ENCODE peak calls at places on chromosomes 16 and 17, in eight cellular contexts. U is esophagus squamous epithelium, S is GM12878, L is upper lobe of right lung, Q is dorsolateral prefrontal cortex, J is ovary, O is lower lobe of right lung, I is HCT116. V is an unnamed sample.
A peak's percentile ranks its signal among the peaks of the same experiment; 100 is the strongest.

GRCh38 chr16:48535831-48536599 is 74.0 kb downstream of the N4BP1 start:
- DNase-seq in U (no peak), S (peak; percentile 72), L (peak; percentile 76), Q (no peak), J (peak; percentile 58), O (peak; percentile 66), I (no peak), V (peak; percentile 26)

GRCh38 chr17:21376585-21376834 is 353 bp downstream of the KCNJ12 start:
- DNase-seq in U (no peak), S (no peak), L (no peak), Q (no peak), J (no peak), O (no peak), I (no peak), V (no peak)

GRCh38 chr16:49489686-49490320 is 116.2 kb downstream of the C16orf78 start:
- DNase-seq in U (no peak), S (no peak), L (peak; percentile 39), Q (peak; percentile 18), J (no peak), O (peak; percentile 19), I (no peak), V (no peak)

GRCh38 chr16:64364894-64365293 is 757.0 kb downstream of the CDH11 start:
- DNase-seq in U (no peak), S (no peak), L (no peak), Q (no peak), J (no peak), O (no peak), I (no peak), V (no peak)

GRCh38 chr17:19387921-19388521 is 1.0 kb upstream of the MFAP4 start:
- DNase-seq in U (no peak), S (no peak), L (no peak), Q (peak; percentile 2), J (no peak), O (no peak), I (no peak), V (no peak)

GRCh38 chr17:75036643-75037268 is 10.0 kb downstream of the ATP5PD start:
- DNase-seq in U (peak; percentile 18), S (no peak), L (peak; percentile 76), Q (peak; percentile 76), J (peak; percentile 68), O (peak; percentile 81), I (peak; percentile 89), V (peak; percentile 64)

GRCh38 chr17:6786618-6787017 is 10.6 kb downstream of the FBXO39 start:
- DNase-seq in U (no peak), S (no peak), L (no peak), Q (no peak), J (no peak), O (no peak), I (no peak), V (peak; percentile 41)

GRCh38 chr16:50282010-50282538 is 15.7 kb downstream of the ADCY7 start:
- DNase-seq in U (peak; percentile 46), S (peak; percentile 86), L (peak; percentile 91), Q (peak; percentile 58), J (no peak), O (peak; percentile 92), I (no peak), V (no peak)

GRCh38 chr17:54694287-54694887 is 206.3 kb upstream of the TOM1L1 start:
- DNase-seq in U (no peak), S (no peak), L (no peak), Q (no peak), J (no peak), O (no peak), I (no peak), V (no peak)

GRCh38 chr16:47779201-47780016 is 318.3 kb downstream of the PHKB start:
- DNase-seq in U (no peak), S (peak; percentile 5), L (no peak), Q (peak; percentile 75), J (peak; percentile 8), O (no peak), I (no peak), V (no peak)

GRCh38 chr17:30970757-30971567 is at the start of gene RNF135:
- DNase-seq in U (no peak), S (no peak), L (peak; percentile 92), Q (peak; percentile 38), J (peak; percentile 77), O (peak; percentile 90), I (peak; percentile 63), V (peak; percentile 87)

GRCh38 chr16:74700206-74701040 is at the start of gene MLKL:
- DNase-seq in U (no peak), S (peak; percentile 11), L (peak; percentile 83), Q (no peak), J (no peak), O (peak; percentile 81), I (peak; percentile 31), V (peak; percentile 59)

GRCh38 chr17:81910840-81911276 is 341 bp downstream of the PCYT2 start:
- DNase-seq in U (no peak), S (no peak), L (peak; percentile 76), Q (no peak), J (no peak), O (no peak), I (no peak), V (no peak)

GRCh38 chr17:31318298-31319190 is 2.9 kb downstream of the EVI2A start:
- DNase-seq in U (no peak), S (peak; percentile 63), L (no peak), Q (peak; percentile 77), J (peak; percentile 65), O (no peak), I (no peak), V (peak; percentile 25)

GRCh38 chr17:80561541-80562114 is 17.0 kb downstream of the RPTOR start:
- DNase-seq in U (no peak), S (no peak), L (no peak), Q (no peak), J (no peak), O (no peak), I (no peak), V (no peak)

GRCh38 chr17:8954339-8954738 is 11.2 kb downstream of the PIK3R5 start:
- DNase-seq in U (peak; percentile 39), S (no peak), L (peak; percentile 85), Q (no peak), J (no peak), O (peak; percentile 87), I (no peak), V (no peak)

GRCh38 chr17:37570527-37571093 is 38.6 kb downstream of the SYNRG start:
- DNase-seq in U (no peak), S (no peak), L (peak; percentile 66), Q (peak; percentile 34), J (no peak), O (peak; percentile 51), I (peak; percentile 34), V (peak; percentile 94)

GRCh38 chr16:800834-801488 is 427 bp upstream of the GNG13 start:
- DNase-seq in U (no peak), S (no peak), L (no peak), Q (no peak), J (no peak), O (no peak), I (no peak), V (no peak)

GRCh38 chr16:11668590-11669379 is 530 bp downstream of the SNN start:
- DNase-seq in U (no peak), S (no peak), L (no peak), Q (no peak), J (peak; percentile 65), O (no peak), I (no peak), V (no peak)

GRCh38 chr17:51362818-51363598 is 102.7 kb downstream of the UTP18 start:
- DNase-seq in U (no peak), S (no peak), L (no peak), Q (peak; percentile 66), J (no peak), O (no peak), I (peak; percentile 36), V (peak; percentile 14)

GRCh38 chr17:8091033-8091687 is 3.6 kb upstream of the ALOX12B start:
- DNase-seq in U (no peak), S (peak; percentile 61), L (no peak), Q (no peak), J (no peak), O (no peak), I (no peak), V (no peak)

GRCh38 chr16:88347656-88348376 is 34.9 kb upstream of the ZNF469 start:
- DNase-seq in U (no peak), S (no peak), L (no peak), Q (no peak), J (no peak), O (peak; percentile 37), I (no peak), V (no peak)

GRCh38 chr16:30359871-30360170 is 4.7 kb upstream of the CD2BP2 start:
- DNase-seq in U (no peak), S (no peak), L (no peak), Q (no peak), J (no peak), O (no peak), I (no peak), V (no peak)

DNA sequence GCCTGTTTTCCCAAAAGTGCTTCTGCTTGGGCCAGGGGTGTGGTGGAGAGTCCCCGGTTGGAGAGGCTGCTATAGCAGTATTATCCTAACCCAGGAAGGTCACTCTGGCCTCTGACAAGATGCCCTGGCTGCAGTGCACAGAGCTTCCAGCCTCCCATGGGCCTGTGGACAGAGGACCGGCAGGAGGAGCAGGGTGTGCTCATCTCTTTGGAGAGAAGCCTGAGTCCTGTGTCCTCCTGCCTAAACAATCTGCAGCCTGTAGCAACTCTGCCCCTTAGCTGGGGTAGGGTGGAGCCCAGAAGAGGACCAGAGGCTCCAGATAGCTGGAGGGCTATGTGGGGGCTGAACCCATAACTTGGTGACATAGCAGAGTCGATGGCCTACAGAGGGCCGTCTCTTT is 78.0 kb downstream of the MPRIP start:
- DNase-seq in U (no peak), S (no peak), L (no peak), Q (no peak), J (no peak), O (no peak), I (no peak), V (no peak)
- H3K27ac ChIP-seq in U (peak overlapping the region; percentile 76), S (peak overlapping the region; percentile 27), L (peak overlapping the region; percentile 53), Q (peak overlapping the region; percentile 60), J (peak overlapping the region; percentile 40), O (peak overlapping the region; percentile 68), I (no peak overlapping the region), V (peak overlapping the region; percentile 80)

DNA sequence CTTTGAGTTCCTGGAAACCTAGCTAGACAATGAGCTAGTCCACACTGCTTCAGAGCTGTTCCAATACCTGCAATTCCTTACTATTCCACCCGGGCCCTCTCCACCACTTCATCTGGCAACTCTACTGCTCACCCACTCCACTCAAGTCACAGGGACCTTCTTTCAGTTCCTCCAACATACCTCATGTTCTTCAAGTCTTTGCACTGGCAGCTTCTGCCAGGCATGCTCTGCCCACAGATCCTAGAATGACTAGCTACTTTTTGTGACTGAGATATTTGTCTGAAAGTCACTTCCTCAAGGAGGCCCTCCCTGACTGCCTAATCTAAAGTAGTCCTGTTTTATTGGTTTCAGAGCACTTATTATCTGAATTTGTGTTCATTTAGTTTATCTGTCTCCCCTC is 86.4 kb downstream of the TEX14 start:
- DNase-seq in U (no peak), S (no peak), L (no peak), Q (no peak), J (no peak), O (no peak), I (no peak), V (no peak)
- TF ChIP-seq CTCF in U (no peak), S (peak; percentile 11), L (no peak), Q (no peak), J (no peak), O (no peak), I (no peak), V (no peak)

GRCh38 chr17:4161560-4162221 is 18.7 kb downstream of the CYB5D2 start:
- DNase-seq in U (no peak), S (no peak), L (no peak), Q (no peak), J (no peak), O (peak; percentile 51), I (no peak), V (peak; percentile 45)
- H3K27ac ChIP-seq in U (peak overlapping the region; percentile 53), S (no peak overlapping the region), L (peak overlapping the region; percentile 63), Q (peak overlapping the region; percentile 90), J (no peak overlapping the region), O (peak overlapping the region; percentile 42), I (peak overlapping the region; percentile 5), V (peak overlapping the region; percentile 98)

GRCh38 chr16:89602273-89602951 is 11.0 kb upstream of the DPEP1 start:
- DNase-seq in U (no peak), S (no peak), L (no peak), Q (peak; percentile 82), J (peak; percentile 64), O (no peak), I (peak; percentile 24), V (peak; percentile 93)
- TF ChIP-seq CTCF in U (no peak), S (no peak), L (no peak), Q (no peak), J (no peak), O (no peak), I (no peak), V (no peak)

V was measured in RWPE1.